ENCODE peak calls at places on chromosomes 16 and 17, in nine cellular contexts. One of them, this sample, is unnamed. For H3K9me3, the result is how much of the 10 kb centered on the place peaks cover.

GRCh38 chr17:80984749-80985148 is 6.9 kb upstream of the CHMP6 start:
- DNase-seq in WERI-Rb-1: no peak
- DNase-seq in CD8-positive, alpha-beta memory T cell: no peak
- DNase-seq in CD4-positive, alpha-beta T cell: no peak
- DNase-seq in esophagus squamous epithelium: no peak
- DNase-seq in tibial artery: peak
- DNase-seq in effector memory CD4-positive, alpha-beta T cell: no peak
- DNase-seq in trophoblast cell: peak
- DNase-seq in fibroblast of lung: peak
- DNase-seq in this sample: no peak

GRCh38 chr17:12510535-12510934 is 155.2 kb upstream of the MYOCD start:
- DNase-seq in WERI-Rb-1: no peak
- DNase-seq in CD8-positive, alpha-beta memory T cell: no peak
- DNase-seq in CD4-positive, alpha-beta T cell: no peak
- DNase-seq in esophagus squamous epithelium: no peak
- DNase-seq in tibial artery: no peak
- DNase-seq in effector memory CD4-positive, alpha-beta T cell: no peak
- DNase-seq in trophoblast cell: peak
- DNase-seq in fibroblast of lung: peak
- DNase-seq in this sample: no peak

GRCh38 chr16:15899538-15900100 is 11.2 kb upstream of the CEP20 start:
- DNase-seq in WERI-Rb-1: no peak
- DNase-seq in CD8-positive, alpha-beta memory T cell: no peak
- DNase-seq in CD4-positive, alpha-beta T cell: no peak
- DNase-seq in esophagus squamous epithelium: no peak
- DNase-seq in tibial artery: no peak
- DNase-seq in effector memory CD4-positive, alpha-beta T cell: no peak
- DNase-seq in trophoblast cell: peak
- DNase-seq in fibroblast of lung: peak
- DNase-seq in this sample: no peak

GRCh38 chr16:21156767-21157467 is 1.6 kb upstream of the LDAF1 start:
- DNase-seq in WERI-Rb-1: peak
- DNase-seq in CD8-positive, alpha-beta memory T cell: no peak
- DNase-seq in CD4-positive, alpha-beta T cell: no peak
- DNase-seq in esophagus squamous epithelium: no peak
- DNase-seq in tibial artery: no peak
- DNase-seq in effector memory CD4-positive, alpha-beta T cell: no peak
- DNase-seq in trophoblast cell: peak
- DNase-seq in fibroblast of lung: peak
- DNase-seq in this sample: peak

GRCh38 chr16:3020247-3020603 is at the start of gene TNFRSF12A:
- DNase-seq in WERI-Rb-1: peak
- DNase-seq in CD8-positive, alpha-beta memory T cell: peak
- DNase-seq in CD4-positive, alpha-beta T cell: peak
- DNase-seq in esophagus squamous epithelium: no peak
- DNase-seq in tibial artery: peak
- DNase-seq in effector memory CD4-positive, alpha-beta T cell: peak
- DNase-seq in trophoblast cell: peak
- DNase-seq in fibroblast of lung: peak
- DNase-seq in this sample: no peak

GRCh38 chr17:81809556-81809998 is 5.6 kb downstream of the GCGR start:
- DNase-seq in WERI-Rb-1: no peak
- DNase-seq in CD8-positive, alpha-beta memory T cell: no peak
- DNase-seq in CD4-positive, alpha-beta T cell: no peak
- DNase-seq in esophagus squamous epithelium: no peak
- DNase-seq in tibial artery: no peak
- DNase-seq in effector memory CD4-positive, alpha-beta T cell: no peak
- DNase-seq in trophoblast cell: no peak
- DNase-seq in fibroblast of lung: no peak
- DNase-seq in this sample: no peak

GRCh38 chr17:71098071-71098470 is 928.7 kb downstream of the KCNJ2 start:
- DNase-seq in WERI-Rb-1: no peak
- DNase-seq in CD8-positive, alpha-beta memory T cell: no peak
- DNase-seq in CD4-positive, alpha-beta T cell: no peak
- DNase-seq in esophagus squamous epithelium: no peak
- DNase-seq in tibial artery: no peak
- DNase-seq in effector memory CD4-positive, alpha-beta T cell: no peak
- DNase-seq in trophoblast cell: no peak
- DNase-seq in fibroblast of lung: no peak
- DNase-seq in this sample: no peak

GRCh38 chr16:56191807-56192643 is 736 bp downstream of the GNAO1 start:
- DNase-seq in WERI-Rb-1: no peak
- DNase-seq in CD8-positive, alpha-beta memory T cell: no peak
- DNase-seq in CD4-positive, alpha-beta T cell: no peak
- DNase-seq in esophagus squamous epithelium: no peak
- DNase-seq in tibial artery: no peak
- DNase-seq in effector memory CD4-positive, alpha-beta T cell: no peak
- DNase-seq in trophoblast cell: peak
- DNase-seq in fibroblast of lung: no peak
- DNase-seq in this sample: no peak

GRCh38 chr16:70610273-70611223 is 35.8 kb upstream of the IL34 start:
- DNase-seq in WERI-Rb-1: no peak
- DNase-seq in CD8-positive, alpha-beta memory T cell: no peak
- DNase-seq in CD4-positive, alpha-beta T cell: no peak
- DNase-seq in esophagus squamous epithelium: no peak
- DNase-seq in tibial artery: no peak
- DNase-seq in effector memory CD4-positive, alpha-beta T cell: no peak
- DNase-seq in trophoblast cell: no peak
- DNase-seq in fibroblast of lung: no peak
- DNase-seq in this sample: no peak

GRCh38 chr17:42346473-42346872 is 41.8 kb downstream of the STAT3 start:
- DNase-seq in WERI-Rb-1: no peak
- DNase-seq in CD8-positive, alpha-beta memory T cell: no peak
- DNase-seq in CD4-positive, alpha-beta T cell: no peak
- DNase-seq in esophagus squamous epithelium: no peak
- DNase-seq in tibial artery: no peak
- DNase-seq in effector memory CD4-positive, alpha-beta T cell: no peak
- DNase-seq in trophoblast cell: no peak
- DNase-seq in fibroblast of lung: no peak
- DNase-seq in this sample: no peak

GRCh38 chr17:10754861-10755591 is 25.2 kb upstream of the TMEM220 start:
- DNase-seq in WERI-Rb-1: peak
- DNase-seq in CD8-positive, alpha-beta memory T cell: no peak
- DNase-seq in CD4-positive, alpha-beta T cell: no peak
- DNase-seq in esophagus squamous epithelium: no peak
- DNase-seq in tibial artery: no peak
- DNase-seq in effector memory CD4-positive, alpha-beta T cell: no peak
- DNase-seq in trophoblast cell: peak
- DNase-seq in fibroblast of lung: no peak
- DNase-seq in this sample: no peak

GRCh38 chr17:49891694-49892389 is 44.0 kb upstream of the TAC4 start:
- DNase-seq in WERI-Rb-1: no peak
- DNase-seq in CD8-positive, alpha-beta memory T cell: no peak
- DNase-seq in CD4-positive, alpha-beta T cell: no peak
- DNase-seq in esophagus squamous epithelium: no peak
- DNase-seq in tibial artery: no peak
- DNase-seq in effector memory CD4-positive, alpha-beta T cell: no peak
- DNase-seq in trophoblast cell: no peak
- DNase-seq in fibroblast of lung: no peak
- DNase-seq in this sample: no peak

GRCh38 chr17:19678581-19679418 is 30.2 kb downstream of the ALDH3A2 start:
- DNase-seq in WERI-Rb-1: no peak
- DNase-seq in CD8-positive, alpha-beta memory T cell: no peak
- DNase-seq in CD4-positive, alpha-beta T cell: no peak
- DNase-seq in esophagus squamous epithelium: no peak
- DNase-seq in tibial artery: no peak
- DNase-seq in effector memory CD4-positive, alpha-beta T cell: no peak
- DNase-seq in trophoblast cell: no peak
- DNase-seq in fibroblast of lung: no peak
- DNase-seq in this sample: no peak
- H3K9me3 ChIP-seq in WERI-Rb-1: under half
- H3K9me3 ChIP-seq in CD8-positive, alpha-beta memory T cell: under half
- H3K9me3 ChIP-seq in CD4-positive, alpha-beta T cell: under half
- H3K9me3 ChIP-seq in esophagus squamous epithelium: under half
- H3K9me3 ChIP-seq in tibial artery: under half
- H3K9me3 ChIP-seq in effector memory CD4-positive, alpha-beta T cell: under half
- H3K9me3 ChIP-seq in trophoblast cell: under half
- H3K9me3 ChIP-seq in fibroblast of lung: under half
- H3K9me3 ChIP-seq in this sample: under half

GRCh38 chr16:72680732-72681131 is 367.2 kb downstream of the ZFHX3 start:
- DNase-seq in WERI-Rb-1: no peak
- DNase-seq in CD8-positive, alpha-beta memory T cell: no peak
- DNase-seq in CD4-positive, alpha-beta T cell: no peak
- DNase-seq in esophagus squamous epithelium: no peak
- DNase-seq in tibial artery: no peak
- DNase-seq in effector memory CD4-positive, alpha-beta T cell: no peak
- DNase-seq in trophoblast cell: no peak
- DNase-seq in fibroblast of lung: no peak
- DNase-seq in this sample: no peak
- H3K9me3 ChIP-seq in WERI-Rb-1: under half
- H3K9me3 ChIP-seq in CD8-positive, alpha-beta memory T cell: under half
- H3K9me3 ChIP-seq in CD4-positive, alpha-beta T cell: under half
- H3K9me3 ChIP-seq in esophagus squamous epithelium: under half
- H3K9me3 ChIP-seq in tibial artery: under half
- H3K9me3 ChIP-seq in effector memory CD4-positive, alpha-beta T cell: under half
- H3K9me3 ChIP-seq in trophoblast cell: under half
- H3K9me3 ChIP-seq in fibroblast of lung: under half
- H3K9me3 ChIP-seq in this sample: under half

GRCh38 chr16:23333962-23334361 is 31.9 kb downstream of the SCNN1B start:
- DNase-seq in WERI-Rb-1: no peak
- DNase-seq in CD8-positive, alpha-beta memory T cell: no peak
- DNase-seq in CD4-positive, alpha-beta T cell: no peak
- DNase-seq in esophagus squamous epithelium: no peak
- DNase-seq in tibial artery: no peak
- DNase-seq in effector memory CD4-positive, alpha-beta T cell: no peak
- DNase-seq in trophoblast cell: no peak
- DNase-seq in fibroblast of lung: no peak
- DNase-seq in this sample: no peak
- H3K9me3 ChIP-seq in WERI-Rb-1: under half
- H3K9me3 ChIP-seq in CD8-positive, alpha-beta memory T cell: under half
- H3K9me3 ChIP-seq in CD4-positive, alpha-beta T cell: under half
- H3K9me3 ChIP-seq in esophagus squamous epithelium: under half
- H3K9me3 ChIP-seq in tibial artery: under half
- H3K9me3 ChIP-seq in effector memory CD4-positive, alpha-beta T cell: under half
- H3K9me3 ChIP-seq in trophoblast cell: under half
- H3K9me3 ChIP-seq in fibroblast of lung: under half
- H3K9me3 ChIP-seq in this sample: under half

DNA sequence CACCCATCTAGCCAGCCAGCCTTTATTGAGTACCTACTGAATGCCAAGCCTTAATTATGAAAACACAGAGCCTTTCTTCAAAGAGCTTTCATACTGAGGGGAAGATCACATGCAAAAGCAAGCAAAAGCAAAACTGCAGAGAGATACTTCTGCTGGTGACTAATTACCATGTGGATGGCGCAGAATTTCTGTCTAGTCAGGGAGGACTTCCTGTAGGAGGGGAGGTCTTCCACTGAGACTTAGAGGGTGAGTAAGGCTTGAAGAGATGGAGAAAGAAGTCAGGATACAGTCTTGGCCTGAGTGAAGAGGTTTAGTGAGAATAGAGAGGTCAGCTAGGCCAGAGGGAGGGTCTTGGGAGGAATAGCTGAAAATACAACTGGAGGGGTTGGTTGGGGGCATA is 53.9 kb upstream of the CCL2 start:
- DNase-seq in WERI-Rb-1: no peak
- DNase-seq in CD8-positive, alpha-beta memory T cell: no peak
- DNase-seq in CD4-positive, alpha-beta T cell: no peak
- DNase-seq in esophagus squamous epithelium: no peak
- DNase-seq in tibial artery: no peak
- DNase-seq in effector memory CD4-positive, alpha-beta T cell: no peak
- DNase-seq in trophoblast cell: peak
- DNase-seq in fibroblast of lung: no peak
- DNase-seq in this sample: no peak
- H3K9me3 ChIP-seq in WERI-Rb-1: under half
- H3K9me3 ChIP-seq in CD8-positive, alpha-beta memory T cell: under half
- H3K9me3 ChIP-seq in CD4-positive, alpha-beta T cell: under half
- H3K9me3 ChIP-seq in esophagus squamous epithelium: under half
- H3K9me3 ChIP-seq in tibial artery: under half
- H3K9me3 ChIP-seq in effector memory CD4-positive, alpha-beta T cell: under half
- H3K9me3 ChIP-seq in trophoblast cell: under half
- H3K9me3 ChIP-seq in fibroblast of lung: under half
- H3K9me3 ChIP-seq in this sample: under half

DNA sequence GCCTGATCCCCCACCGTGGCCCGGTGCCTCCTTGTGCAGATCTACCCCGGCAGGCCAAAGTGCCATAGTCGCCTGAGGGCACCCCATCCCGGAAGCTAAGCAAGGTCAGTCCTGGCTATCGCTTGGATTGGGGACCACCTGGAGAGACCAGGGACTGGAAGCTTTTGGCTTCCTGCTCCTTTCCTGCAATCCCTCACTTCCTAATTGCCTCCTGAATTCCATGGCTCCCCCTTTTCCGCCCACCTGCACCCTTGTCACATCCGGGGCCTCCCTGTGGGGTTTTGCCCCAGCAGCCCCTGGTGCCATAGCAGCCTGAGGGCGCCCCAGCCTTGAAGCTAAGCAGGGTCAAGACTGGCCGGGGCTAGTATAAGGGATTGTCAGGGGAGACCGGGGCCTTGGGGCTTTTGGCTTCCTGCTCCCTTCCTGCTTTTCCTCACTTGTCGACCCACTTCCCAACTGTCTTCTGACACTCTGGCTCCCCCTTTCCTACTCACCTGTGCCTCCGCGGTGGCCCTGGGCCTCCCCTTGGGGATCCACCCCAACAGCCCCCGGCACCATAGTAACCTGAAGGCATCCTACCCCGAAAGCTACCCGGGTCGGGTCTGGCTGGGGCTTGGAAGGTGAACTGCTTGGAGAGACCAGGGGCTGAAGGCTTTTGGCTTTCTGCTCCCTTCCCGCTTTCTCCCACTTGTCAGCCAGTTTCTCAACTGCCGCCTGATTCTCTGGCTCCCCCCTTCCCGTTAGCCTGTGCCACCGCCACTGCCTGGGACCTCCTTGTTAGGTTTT is 2293.6 kb downstream of the TP53TG3F start:
- DNase-seq in WERI-Rb-1: no peak
- DNase-seq in CD8-positive, alpha-beta memory T cell: no peak
- DNase-seq in CD4-positive, alpha-beta T cell: no peak
- DNase-seq in esophagus squamous epithelium: no peak
- DNase-seq in tibial artery: no peak
- DNase-seq in effector memory CD4-positive, alpha-beta T cell: no peak
- DNase-seq in trophoblast cell: no peak
- DNase-seq in fibroblast of lung: no peak
- DNase-seq in this sample: no peak
- H3K9me3 ChIP-seq in WERI-Rb-1: under half
- H3K9me3 ChIP-seq in CD8-positive, alpha-beta memory T cell: under half
- H3K9me3 ChIP-seq in CD4-positive, alpha-beta T cell: under half
- H3K9me3 ChIP-seq in esophagus squamous epithelium: under half
- H3K9me3 ChIP-seq in tibial artery: under half
- H3K9me3 ChIP-seq in effector memory CD4-positive, alpha-beta T cell: under half
- H3K9me3 ChIP-seq in trophoblast cell: half or more
- H3K9me3 ChIP-seq in fibroblast of lung: under half
- H3K9me3 ChIP-seq in this sample: under half

This sample was measured in SK-N-MC.